ENCODE peak calls at places on chromosomes 2 and 18, in five cellular contexts. One of them, this sample, is unnamed.

GRCh38 chr18:31723998-31724711 is 36.5 kb downstream of the SLC25A52 start:
- DNase-seq in astrocyte: peak; percentile 3
- DNase-seq in PC-9: no peak
- DNase-seq in GM23248: peak; percentile 39
- DNase-seq in K562: no peak
- DNase-seq in this sample: no peak

GRCh38 chr2:238684362-238685326 is 163.2 kb upstream of the TWIST2 start:
- DNase-seq in astrocyte: peak; percentile 99
- DNase-seq in PC-9: peak; percentile 79
- DNase-seq in GM23248: peak; percentile 99
- DNase-seq in K562: no peak
- DNase-seq in this sample: peak; percentile 10

GRCh38 chr2:196166876-196167275 is 4.5 kb downstream of the STK17B start:
- DNase-seq in astrocyte: peak; percentile 86
- DNase-seq in PC-9: no peak
- DNase-seq in GM23248: peak; percentile 48
- DNase-seq in K562: no peak
- DNase-seq in this sample: no peak

GRCh38 chr18:31149351-31149750 is 13.3 kb downstream of the DSC1 start:
- DNase-seq in astrocyte: peak; percentile 1
- DNase-seq in PC-9: no peak
- DNase-seq in GM23248: no peak
- DNase-seq in K562: no peak
- DNase-seq in this sample: no peak

GRCh38 chr2:212441141-212441540 is 97.5 kb downstream of the ERBB4 start:
- DNase-seq in astrocyte: no peak
- DNase-seq in PC-9: no peak
- DNase-seq in GM23248: no peak
- DNase-seq in K562: no peak
- DNase-seq in this sample: no peak

GRCh38 chr2:160096414-160096813 is 34.0 kb upstream of the PLA2R1 start:
- DNase-seq in astrocyte: no peak
- DNase-seq in PC-9: no peak
- DNase-seq in GM23248: peak; percentile 43
- DNase-seq in K562: no peak
- DNase-seq in this sample: no peak

GRCh38 chr2:71379086-71379485 is 47.5 kb downstream of the ZNF638 start:
- DNase-seq in astrocyte: peak; percentile 88
- DNase-seq in PC-9: no peak
- DNase-seq in GM23248: peak; percentile 85
- DNase-seq in K562: peak; percentile 15
- DNase-seq in this sample: no peak

GRCh38 chr18:31740180-31740579 is 20.5 kb downstream of the SLC25A52 start:
- DNase-seq in astrocyte: no peak
- DNase-seq in PC-9: no peak
- DNase-seq in GM23248: no peak
- DNase-seq in K562: no peak
- DNase-seq in this sample: no peak

GRCh38 chr2:55111570-55112228 is 61.4 kb upstream of the RTN4 start:
- DNase-seq in astrocyte: peak; percentile 96
- DNase-seq in PC-9: peak; percentile 77
- DNase-seq in GM23248: peak; percentile 97
- DNase-seq in K562: peak; percentile 51
- DNase-seq in this sample: peak; percentile 95

GRCh38 chr2:235467586-235467985 is 26.3 kb upstream of the AGAP1 start:
- DNase-seq in astrocyte: peak; percentile 27
- DNase-seq in PC-9: no peak
- DNase-seq in GM23248: peak; percentile 86
- DNase-seq in K562: no peak
- DNase-seq in this sample: no peak

GRCh38 chr2:226440119-226440917 is 359.3 kb downstream of the IRS1 start:
- DNase-seq in astrocyte: peak; percentile 63
- DNase-seq in PC-9: no peak
- DNase-seq in GM23248: peak; percentile 87
- DNase-seq in K562: no peak
- DNase-seq in this sample: no peak

GRCh38 chr2:230564805-230565779 is 147.6 kb upstream of the CAB39 start:
- DNase-seq in astrocyte: peak; percentile 58
- DNase-seq in PC-9: no peak
- DNase-seq in GM23248: peak; percentile 34
- DNase-seq in K562: no peak
- DNase-seq in this sample: no peak

GRCh38 chr2:10267551-10268465 is 34.9 kb upstream of the HPCAL1 start:
- DNase-seq in astrocyte: no peak
- DNase-seq in PC-9: no peak
- DNase-seq in GM23248: no peak
- DNase-seq in K562: no peak
- DNase-seq in this sample: no peak

GRCh38 chr2:120554625-120555032 is 181.0 kb upstream of the GLI2 start:
- DNase-seq in astrocyte: no peak
- DNase-seq in PC-9: no peak
- DNase-seq in GM23248: no peak
- DNase-seq in K562: no peak
- DNase-seq in this sample: no peak

GRCh38 chr2:174053784-174054183 is 88.6 kb upstream of the SP3 start:
- DNase-seq in astrocyte: no peak
- DNase-seq in PC-9: peak; percentile 15
- DNase-seq in GM23248: no peak
- DNase-seq in K562: no peak
- DNase-seq in this sample: no peak

GRCh38 chr2:174051039-174051438 is 85.9 kb upstream of the SP3 start:
- DNase-seq in astrocyte: no peak
- DNase-seq in PC-9: no peak
- DNase-seq in GM23248: no peak
- DNase-seq in K562: no peak
- DNase-seq in this sample: no peak

GRCh38 chr2:174052639-174052976 is 87.4 kb upstream of the SP3 start:
- DNase-seq in astrocyte: no peak
- DNase-seq in PC-9: no peak
- DNase-seq in GM23248: no peak
- DNase-seq in K562: no peak
- DNase-seq in this sample: no peak

GRCh38 chr2:174053285-174053684 is 88.1 kb upstream of the SP3 start:
- DNase-seq in astrocyte: no peak
- DNase-seq in PC-9: no peak
- DNase-seq in GM23248: no peak
- DNase-seq in K562: no peak
- DNase-seq in this sample: no peak

DNA sequence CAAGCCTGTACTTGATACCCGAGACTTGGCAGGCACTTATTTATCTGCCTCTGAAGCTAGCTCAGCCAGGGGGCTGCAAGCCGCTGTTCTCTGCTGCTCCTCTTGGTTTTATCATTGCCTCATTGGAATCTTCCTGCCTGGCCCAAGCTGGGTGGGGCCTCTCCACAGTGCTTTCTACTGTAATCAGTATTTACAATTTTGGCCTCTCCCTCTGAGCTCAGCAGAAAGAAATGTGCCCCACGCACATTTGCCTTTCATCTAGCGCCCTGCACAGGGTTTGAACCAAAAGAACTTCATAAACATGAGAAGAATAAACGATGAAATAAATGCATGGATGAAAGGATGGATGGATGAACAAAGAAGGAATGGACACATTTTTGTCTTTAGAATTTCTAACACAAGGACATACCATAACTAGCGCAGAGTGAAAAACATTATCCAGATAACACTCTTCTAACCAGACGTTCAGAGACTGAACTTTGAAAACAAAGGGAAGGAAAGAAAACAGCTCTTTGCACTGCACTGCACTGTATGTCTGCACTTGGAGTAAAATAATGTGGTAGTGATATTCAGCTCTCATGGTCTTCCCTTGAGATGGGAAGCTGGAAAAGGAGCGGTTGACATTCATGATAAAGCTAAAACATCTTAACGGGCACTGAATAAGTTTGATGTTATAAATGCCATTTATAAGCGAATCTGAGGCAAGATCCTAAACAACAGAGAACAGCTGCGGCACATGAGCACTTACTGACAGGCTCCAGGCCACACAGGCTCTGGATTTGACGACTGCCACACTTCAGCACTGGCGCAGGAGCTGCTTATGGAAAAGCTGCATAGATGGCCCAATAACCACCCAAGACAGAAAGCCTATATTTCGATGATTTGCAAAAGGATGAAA is 86.8 kb upstream of the SP3 start:
- DNase-seq in astrocyte: peak; percentile 75
- DNase-seq in PC-9: peak; percentile 83
- DNase-seq in GM23248: peak; percentile 76
- DNase-seq in K562: peak; percentile 34
- DNase-seq in this sample: peak; percentile 16
- H3K4me3 ChIP-seq in astrocyte: no peak overlapping the region
- H3K4me3 ChIP-seq in PC-9: no peak overlapping the region
- H3K4me3 ChIP-seq in GM23248: no peak overlapping the region
- H3K4me3 ChIP-seq in K562: no peak overlapping the region
- H3K4me3 ChIP-seq in this sample: no peak overlapping the region

GRCh38 chr2:176110975-176111663 is 4.0 kb downstream of the HOXD11 start:
- DNase-seq in astrocyte: no peak
- DNase-seq in PC-9: peak; percentile 46
- DNase-seq in GM23248: peak; percentile 92
- DNase-seq in K562: peak; percentile 72
- DNase-seq in this sample: peak; percentile 91
- TF ChIP-seq EZH2 in astrocyte: no peak
- TF ChIP-seq EZH2 in PC-9: no peak
- TF ChIP-seq EZH2 in GM23248: no peak
- TF ChIP-seq EZH2 in K562: no peak
- TF ChIP-seq EZH2 in this sample: no peak

GRCh38 chr2:64455545-64455944 is 1.6 kb downstream of the LGALSL start:
- DNase-seq in astrocyte: no peak
- DNase-seq in PC-9: no peak
- DNase-seq in GM23248: no peak
- DNase-seq in K562: no peak
- DNase-seq in this sample: no peak
- H3K4me3 ChIP-seq in astrocyte: no peak overlapping the region
- H3K4me3 ChIP-seq in PC-9: peak overlapping the region; percentile 65
- H3K4me3 ChIP-seq in GM23248: no peak overlapping the region
- H3K4me3 ChIP-seq in K562: no peak overlapping the region
- H3K4me3 ChIP-seq in this sample: no peak overlapping the region

GRCh38 chr18:7116832-7117389 is 686 bp downstream of the LAMA1 start:
- DNase-seq in astrocyte: no peak
- DNase-seq in PC-9: no peak
- DNase-seq in GM23248: peak; percentile 47
- DNase-seq in K562: no peak
- DNase-seq in this sample: no peak

GRCh38 chr18:7116001-7116831 is 1.4 kb downstream of the LAMA1 start:
- DNase-seq in astrocyte: peak; percentile 26
- DNase-seq in PC-9: no peak
- DNase-seq in GM23248: peak; percentile 50
- DNase-seq in K562: no peak
- DNase-seq in this sample: no peak

GRCh38 chr18:7122376-7122775 is 4.8 kb upstream of the LAMA1 start:
- DNase-seq in astrocyte: no peak
- DNase-seq in PC-9: no peak
- DNase-seq in GM23248: no peak
- DNase-seq in K562: no peak
- DNase-seq in this sample: no peak

GRCh38 chr18:7117390-7118355 is at the start of gene LAMA1:
- DNase-seq in astrocyte: no peak
- DNase-seq in PC-9: no peak
- DNase-seq in GM23248: peak; percentile 45
- DNase-seq in K562: no peak
- DNase-seq in this sample: no peak
- TF ChIP-seq EZH2 in astrocyte: peak; percentile 70
- TF ChIP-seq EZH2 in PC-9: no peak
- TF ChIP-seq EZH2 in GM23248: no peak
- TF ChIP-seq EZH2 in K562: no peak
- TF ChIP-seq EZH2 in this sample: no peak

GRCh38 chr18:7566587-7567486 is at the start of gene PTPRM:
- DNase-seq in astrocyte: peak; percentile 61
- DNase-seq in PC-9: peak; percentile 78
- DNase-seq in GM23248: peak; percentile 95
- DNase-seq in K562: peak; percentile 91
- DNase-seq in this sample: peak; percentile 3
- H3K4me3 ChIP-seq in astrocyte: peak within 1 kb of the TSS; percentile 81
- H3K4me3 ChIP-seq in PC-9: peak within 1 kb of the TSS; percentile 91
- H3K4me3 ChIP-seq in GM23248: peak within 1 kb of the TSS; percentile 81
- H3K4me3 ChIP-seq in K562: peak within 1 kb of the TSS; percentile 69
- H3K4me3 ChIP-seq in this sample: no peak within 1 kb of the TSS

This sample was measured in A673.